ENCODE peak calls at places on chromosomes 7 and 10, in four cellular contexts. I, F, U and R are unnamed samples.

GRCh38 chr10:12013926-12014325 is 28.7 kb downstream of the UPF2 start:
- DNase-seq in I (peak; percentile 47), F (no peak), U (no peak), R (no peak)

GRCh38 chr7:3636131-3636860 is 335.2 kb downstream of the SDK1 start:
- DNase-seq in I (peak; percentile 47), F (no peak), U (no peak), R (no peak)

GRCh38 chr7:92461027-92462003 is 14.0 kb downstream of the GATAD1 start:
- DNase-seq in I (peak; percentile 38), F (no peak), U (peak; percentile 69), R (no peak)

GRCh38 chr10:109593686-109594085 is 329.6 kb downstream of the XPNPEP1 start:
- DNase-seq in I (no peak), F (no peak), U (no peak), R (no peak)

GRCh38 chr10:102545997-102546396 is 42.2 kb downstream of the SUFU start:
- DNase-seq in I (no peak), F (no peak), U (peak; percentile 21), R (no peak)

GRCh38 chr7:2405601-2406345 is 2.4 kb downstream of the CHST12 start:
- DNase-seq in I (no peak), F (no peak), U (no peak), R (no peak)

GRCh38 chr7:47539398-47540052 is 42.4 kb downstream of the TNS3 start:
- DNase-seq in I (peak; percentile 92), F (no peak), U (peak; percentile 29), R (no peak)

GRCh38 chr10:17144757-17145156 is 15.1 kb upstream of the CUBN start:
- DNase-seq in I (peak; percentile 55), F (no peak), U (no peak), R (no peak)

GRCh38 chr7:70325509-70326101 is 727.3 kb downstream of the AUTS2 start:
- DNase-seq in I (peak; percentile 9), F (no peak), U (peak; percentile 32), R (no peak)

GRCh38 chr10:52997007-52997406 is 224.4 kb upstream of the MBL2 start:
- DNase-seq in I (no peak), F (no peak), U (peak; percentile 0), R (no peak)

GRCh38 chr7:64192775-64193174 is 14.2 kb upstream of the ZNF735 start:
- DNase-seq in I (no peak), F (no peak), U (no peak), R (peak; percentile 39)

GRCh38 chr10:119616879-119617580 is 20.3 kb upstream of the TIAL1 start:
- DNase-seq in I (no peak), F (no peak), U (peak; percentile 70), R (no peak)

GRCh38 chr10:52082307-52082706 is 231.8 kb upstream of the DKK1 start:
- DNase-seq in I (no peak), F (no peak), U (no peak), R (no peak)

GRCh38 chr10:104300002-104300735 is 31.2 kb downstream of the GSTO2 start:
- DNase-seq in I (peak; percentile 100), F (no peak), U (peak; percentile 99), R (no peak)

GRCh38 chr10:60122190-60122589 is 215.8 kb upstream of the CCDC6 start:
- DNase-seq in I (no peak), F (no peak), U (no peak), R (no peak)

GRCh38 chr7:22143496-22143895 is 197.8 kb upstream of the CDCA7L start:
- DNase-seq in I (no peak), F (no peak), U (no peak), R (no peak)

GRCh38 chr7:48094861-48095293 is 5.8 kb downstream of the UPP1 start:
- DNase-seq in I (peak; percentile 76), F (no peak), U (peak; percentile 79), R (no peak)

GRCh38 chr7:90771281-90771680 is 175.2 kb downstream of the CDK14 start:
- DNase-seq in I (peak; percentile 61), F (no peak), U (peak; percentile 20), R (no peak)

GRCh38 chr10:29435809-29436501 is 147.1 kb downstream of the LYZL1 start:
- DNase-seq in I (peak; percentile 75), F (no peak), U (peak; percentile 27), R (no peak)

DNA sequence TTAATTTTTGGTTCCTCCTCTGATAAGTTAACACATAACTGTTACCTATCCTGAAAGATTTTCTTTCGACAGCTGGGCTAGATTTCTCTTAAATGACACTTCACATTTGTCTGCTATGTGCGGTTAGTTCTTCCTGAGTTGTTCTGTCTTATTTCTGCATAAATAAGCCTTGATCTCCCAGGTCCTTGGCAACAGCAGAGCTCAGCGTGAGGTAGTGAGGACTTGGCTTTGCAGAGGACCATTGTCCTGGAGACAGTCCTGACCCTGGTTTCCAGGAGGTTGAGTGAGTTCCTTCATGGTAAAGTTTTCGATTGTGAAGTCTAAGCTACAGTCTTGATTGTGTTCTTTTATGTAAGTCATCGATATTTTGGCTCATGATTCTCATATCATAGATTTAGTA is 23.7 kb downstream of the SND1 start:
- DNase-seq in I (no peak), F (no peak), U (no peak), R (no peak)
- H3K9me3 ChIP-seq in I (no peaks in the 10 kb centered on the region), F (peaks cover 8% of the 10 kb centered on the region), U (no peaks in the 10 kb centered on the region), R (no peaks in the 10 kb centered on the region)

DNA sequence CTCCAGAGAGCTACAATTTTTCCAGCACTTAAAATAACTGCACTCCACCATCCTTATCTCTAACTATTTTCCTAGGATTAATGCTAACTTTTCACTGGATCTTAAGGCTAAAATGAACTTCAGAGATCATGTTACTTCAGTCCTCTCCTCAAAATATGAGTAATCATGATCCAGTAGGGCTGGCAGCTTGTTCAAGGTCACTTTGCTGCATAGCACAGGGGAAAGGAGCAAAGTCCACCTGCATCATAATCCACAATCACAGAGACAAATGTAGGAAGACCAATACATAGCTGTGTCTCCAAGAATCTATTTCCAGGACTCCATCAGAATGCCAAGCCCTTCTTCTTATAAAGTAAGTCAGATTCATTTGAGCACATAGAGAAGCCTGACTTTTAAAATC is 150.3 kb downstream of the LRRTM3 start:
- DNase-seq in I (no peak), F (no peak), U (no peak), R (no peak)
- H3K27ac ChIP-seq in I (no peak overlapping the region), F (no peak overlapping the region), U (peak overlapping the region; percentile 81), R (no peak overlapping the region)

GRCh38 chr10:133015816-133016462 is 71.8 kb upstream of the ADGRA1 start:
- DNase-seq in I (no peak), F (no peak), U (no peak), R (no peak)

GRCh38 chr10:133016493-133017202 is 71.1 kb upstream of the ADGRA1 start:
- DNase-seq in I (no peak), F (no peak), U (no peak), R (no peak)

GRCh38 chr10:133018491-133018890 is 69.2 kb upstream of the ADGRA1 start:
- DNase-seq in I (no peak), F (no peak), U (no peak), R (no peak)

GRCh38 chr10:133015321-133015720 is 72.4 kb upstream of the ADGRA1 start:
- DNase-seq in I (no peak), F (no peak), U (no peak), R (no peak)

GRCh38 chr10:133017203-133017601 is 70.5 kb upstream of the ADGRA1 start:
- DNase-seq in I (no peak), F (no peak), U (no peak), R (peak; percentile 59)
- H3K9me3 ChIP-seq in I (peaks cover 25% of the 10 kb centered on the region), F (no peaks in the 10 kb centered on the region), U (no peaks in the 10 kb centered on the region), R (no peaks in the 10 kb centered on the region)

GRCh38 chr7:111132833-111133232 is 41.9 kb downstream of the LRRN3 start:
- DNase-seq in I (peak; percentile 39), F (no peak), U (no peak), R (no peak)

DNA sequence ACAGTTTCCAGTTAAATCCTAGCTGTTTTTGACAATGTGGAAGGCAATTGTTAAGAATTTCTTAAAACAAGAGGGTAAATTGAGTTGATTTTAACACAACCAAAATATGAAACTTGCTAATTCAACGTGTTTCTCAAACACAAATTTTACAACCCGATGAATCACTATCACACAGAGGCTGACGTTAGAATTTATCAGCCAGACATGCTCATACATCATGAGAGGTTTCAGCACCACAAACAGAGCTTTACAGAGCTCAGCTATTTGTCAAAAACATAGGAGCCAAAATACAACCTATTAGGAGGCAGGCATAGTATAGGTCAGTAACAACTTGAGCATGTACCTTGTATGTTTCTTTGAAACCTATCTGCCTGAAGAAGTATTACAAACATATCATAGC is 36.1 kb downstream of the LRRN3 start:
- DNase-seq in I (peak; percentile 31), F (no peak), U (peak; percentile 62), R (no peak)
- H3K27ac ChIP-seq in I (no peak overlapping the region), F (no peak overlapping the region), U (no peak overlapping the region), R (no peak overlapping the region)

DNA sequence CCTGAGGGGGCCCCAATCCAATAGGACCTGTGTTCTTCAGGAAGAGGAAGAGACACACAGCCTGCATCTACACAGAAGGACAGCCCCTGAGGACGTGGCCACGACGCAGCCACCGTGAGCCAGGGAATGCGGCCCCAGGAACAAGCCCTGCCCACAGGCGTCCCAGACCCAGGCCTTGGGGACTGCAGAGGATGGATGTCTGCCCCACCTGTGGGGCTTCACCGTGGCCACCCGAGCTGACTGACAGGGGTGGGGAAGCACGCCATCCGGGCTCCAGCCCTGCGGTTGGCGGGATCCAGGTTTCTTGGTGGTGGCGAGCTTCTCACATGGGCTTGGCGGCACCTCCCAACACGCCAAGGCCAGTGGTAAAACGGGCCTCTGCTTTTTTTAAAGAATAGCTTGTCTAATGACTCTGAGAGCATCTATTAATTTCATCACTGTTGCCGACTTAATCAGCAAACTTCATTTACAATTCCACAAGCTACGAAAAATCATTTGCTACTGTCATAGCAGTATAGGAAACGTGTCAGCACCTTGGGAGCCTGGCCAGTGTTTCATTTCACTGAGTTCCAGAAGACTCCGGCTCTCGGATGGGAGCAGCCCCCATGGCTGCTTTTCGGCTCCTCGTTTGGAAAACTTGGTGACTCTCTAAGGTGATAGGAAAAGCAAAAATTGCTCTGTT is 584.0 kb downstream of the PTPRN2 start:
- DNase-seq in I (no peak), F (no peak), U (no peak), R (peak; percentile 57)
- H3K9me3 ChIP-seq in I (peaks cover 48% of the 10 kb centered on the region), F (no peaks in the 10 kb centered on the region), U (no peaks in the 10 kb centered on the region), R (no peaks in the 10 kb centered on the region)

GRCh38 chr7:159197066-159197975 is 52.7 kb upstream of the VIPR2 start:
- DNase-seq in I (no peak), F (no peak), U (no peak), R (no peak)
- H3K27ac ChIP-seq in I (no peak overlapping the region), F (peak overlapping the region; percentile 58), U (no peak overlapping the region), R (no peak overlapping the region)

GRCh38 chr7:106620034-106620433 is 40.9 kb downstream of the CCDC71L start:
- DNase-seq in I (no peak), F (no peak), U (no peak), R (no peak)

GRCh38 chr7:106617860-106618259 is 43.1 kb downstream of the CCDC71L start:
- DNase-seq in I (peak; percentile 29), F (no peak), U (no peak), R (no peak)

GRCh38 chr7:106616692-106617052 is 44.3 kb downstream of the CCDC71L start:
- DNase-seq in I (peak; percentile 61), F (no peak), U (no peak), R (no peak)

GRCh38 chr7:106619213-106619612 is 41.7 kb downstream of the CCDC71L start:
- DNase-seq in I (no peak), F (no peak), U (no peak), R (no peak)

GRCh38 chr7:106618480-106618879 is 42.5 kb downstream of the CCDC71L start:
- DNase-seq in I (peak; percentile 57), F (no peak), U (peak; percentile 90), R (no peak)
- H3K9me3 ChIP-seq in I (peaks cover 7% of the 10 kb centered on the region), F (peaks cover 13% of the 10 kb centered on the region), U (no peaks in the 10 kb centered on the region), R (no peaks in the 10 kb centered on the region)